ENCODE peak calls at places on chromosomes 11 and 22, in nine cellular contexts. O, V, Z, Q, F, R, I, Y and B are unnamed samples.

GRCh38 chr11:2380807-2381350 is 3.8 kb downstream of the CD81 start:
- DNase-seq in O (no peak), V (no peak), Z (no peak), Q (no peak), F (peak), R (no peak), I (no peak), Y (no peak), B (peak)

GRCh38 chr11:119323532-119324033 is 6.7 kb upstream of the MCAM start:
- DNase-seq in O (no peak), V (peak), Z (no peak), Q (peak), F (peak), R (peak), I (peak), Y (peak), B (peak)

GRCh38 chr11:26777276-26777939 is 55.5 kb upstream of the SLC5A12 start:
- DNase-seq in O (no peak), V (no peak), Z (no peak), Q (no peak), F (no peak), R (no peak), I (no peak), Y (no peak), B (peak)

GRCh38 chr11:19467904-19468303 is 227.2 kb upstream of the E2F8 start:
- DNase-seq in O (no peak), V (no peak), Z (no peak), Q (no peak), F (no peak), R (no peak), I (no peak), Y (no peak), B (peak)

GRCh38 chr11:13972033-13972910 is 9.7 kb downstream of the SPON1 start:
- DNase-seq in O (no peak), V (no peak), Z (no peak), Q (peak), F (no peak), R (no peak), I (no peak), Y (no peak), B (no peak)

GRCh38 chr11:19996591-19996990 is 163.7 kb downstream of the DBX1 start:
- DNase-seq in O (no peak), V (no peak), Z (no peak), Q (no peak), F (no peak), R (no peak), I (no peak), Y (no peak), B (no peak)

GRCh38 chr11:12362857-12363256 is 14.5 kb upstream of the PARVA start:
- DNase-seq in O (no peak), V (no peak), Z (no peak), Q (no peak), F (no peak), R (no peak), I (no peak), Y (no peak), B (no peak)

GRCh38 chr11:72864692-72865655 is 50.8 kb downstream of the ATG16L2 start:
- DNase-seq in O (no peak), V (no peak), Z (no peak), Q (peak), F (no peak), R (no peak), I (no peak), Y (no peak), B (peak)

GRCh38 chr22:37731804-37732471 is 35.1 kb downstream of the TRIOBP start:
- DNase-seq in O (no peak), V (no peak), Z (no peak), Q (no peak), F (no peak), R (no peak), I (no peak), Y (no peak), B (no peak)

GRCh38 chr22:27223317-27224177 is 566.2 kb downstream of the MIAT start:
- DNase-seq in O (no peak), V (no peak), Z (no peak), Q (peak), F (no peak), R (no peak), I (no peak), Y (no peak), B (peak)

GRCh38 chr11:116240661-116241060 is 532.1 kb downstream of the BUD13 start:
- DNase-seq in O (no peak), V (no peak), Z (no peak), Q (no peak), F (no peak), R (no peak), I (no peak), Y (no peak), B (peak)

GRCh38 chr11:93986716-93987115 is 34.4 kb upstream of the HEPHL1 start:
- DNase-seq in O (peak), V (no peak), Z (no peak), Q (no peak), F (no peak), R (no peak), I (no peak), Y (no peak), B (peak)

GRCh38 chr11:9280655-9281301 is 15.6 kb upstream of the DENND5A start:
- DNase-seq in O (no peak), V (peak), Z (no peak), Q (no peak), F (no peak), R (no peak), I (no peak), Y (peak), B (peak)

GRCh38 chr11:49208006-49208721 is at the start of gene FOLH1:
- DNase-seq in O (no peak), V (no peak), Z (no peak), Q (no peak), F (peak), R (no peak), I (no peak), Y (no peak), B (peak)

GRCh38 chr11:111852103-111852502 is 19.3 kb downstream of the ALG9 start:
- DNase-seq in O (no peak), V (no peak), Z (no peak), Q (no peak), F (no peak), R (no peak), I (no peak), Y (no peak), B (no peak)

GRCh38 chr22:29150701-29151100 is 55.0 kb upstream of the EMID1 start:
- DNase-seq in O (no peak), V (no peak), Z (no peak), Q (no peak), F (peak), R (no peak), I (no peak), Y (no peak), B (no peak)

GRCh38 chr11:96168623-96169022 is 174.4 kb downstream of the MAML2 start:
- DNase-seq in O (no peak), V (no peak), Z (no peak), Q (peak), F (no peak), R (no peak), I (no peak), Y (no peak), B (peak)

GRCh38 chr11:64251986-64252837 is 882 bp downstream of the PLCB3 start:
- DNase-seq in O (no peak), V (peak), Z (no peak), Q (peak), F (peak), R (no peak), I (no peak), Y (no peak), B (peak)

GRCh38 chr11:12079726-12080556 is 30.4 kb upstream of the MICAL2 start:
- DNase-seq in O (no peak), V (no peak), Z (no peak), Q (peak), F (peak), R (no peak), I (no peak), Y (no peak), B (peak)

GRCh38 chr22:44998296-44998695 is 11.5 kb downstream of the PHF21B start:
- DNase-seq in O (no peak), V (no peak), Z (no peak), Q (no peak), F (no peak), R (no peak), I (no peak), Y (no peak), B (no peak)

GRCh38 chr11:45761659-45762058 is 43.3 kb upstream of the SLC35C1 start:
- DNase-seq in O (no peak), V (no peak), Z (no peak), Q (no peak), F (no peak), R (no peak), I (no peak), Y (no peak), B (no peak)

GRCh38 chr11:83102806-83103205 is 31.1 kb upstream of the RAB30 start:
- DNase-seq in O (no peak), V (no peak), Z (no peak), Q (no peak), F (no peak), R (no peak), I (no peak), Y (no peak), B (no peak)

GRCh38 chr22:47090591-47091240 is 328.3 kb downstream of the TBC1D22A start:
- DNase-seq in O (no peak), V (peak), Z (no peak), Q (peak), F (no peak), R (no peak), I (no peak), Y (no peak), B (peak)

GRCh38 chr11:62269654-62270278 is at the start of gene SCGB2A2:
- DNase-seq in O (no peak), V (no peak), Z (no peak), Q (no peak), F (no peak), R (no peak), I (no peak), Y (no peak), B (no peak)

GRCh38 chr11:78660451-78660850 is 85.8 kb upstream of the NARS2 start:
- DNase-seq in O (no peak), V (no peak), Z (no peak), Q (no peak), F (no peak), R (no peak), I (no peak), Y (no peak), B (no peak)

GRCh38 chr11:38274031-38274430 is 1676.0 kb upstream of the RAG2 start:
- DNase-seq in O (no peak), V (no peak), Z (no peak), Q (no peak), F (no peak), R (no peak), I (no peak), Y (no peak), B (peak)

GRCh38 chr11:119473901-119474681 is 51.1 kb upstream of the THY1 start:
- DNase-seq in O (no peak), V (no peak), Z (no peak), Q (no peak), F (no peak), R (no peak), I (no peak), Y (no peak), B (no peak)

GRCh38 chr11:22656128-22656527 is 10.3 kb upstream of the GAS2 start:
- DNase-seq in O (no peak), V (no peak), Z (no peak), Q (no peak), F (no peak), R (no peak), I (no peak), Y (no peak), B (peak)

GRCh38 chr11:1358286-1358685 is 31.4 kb upstream of the BRSK2 start:
- DNase-seq in O (no peak), V (no peak), Z (no peak), Q (peak), F (peak), R (no peak), I (no peak), Y (no peak), B (peak)

GRCh38 chr11:29781268-29781667 is 235.6 kb downstream of the KCNA4 start:
- DNase-seq in O (no peak), V (no peak), Z (no peak), Q (no peak), F (no peak), R (no peak), I (no peak), Y (no peak), B (no peak)

GRCh38 chr22:26474687-26475086 is 8.9 kb downstream of the HPS4 start:
- DNase-seq in O (no peak), V (no peak), Z (no peak), Q (no peak), F (no peak), R (no peak), I (no peak), Y (no peak), B (no peak)

GRCh38 chr11:99631618-99632017 is 610.9 kb downstream of the CNTN5 start:
- DNase-seq in O (no peak), V (no peak), Z (no peak), Q (no peak), F (no peak), R (no peak), I (no peak), Y (no peak), B (no peak)

GRCh38 chr11:80155412-80156017 is 714.7 kb upstream of the TENM4 start:
- DNase-seq in O (no peak), V (no peak), Z (no peak), Q (peak), F (no peak), R (peak), I (no peak), Y (no peak), B (peak)

GRCh38 chr11:90491466-90491865 is 268.6 kb upstream of the CHORDC1 start:
- DNase-seq in O (no peak), V (no peak), Z (no peak), Q (no peak), F (no peak), R (no peak), I (no peak), Y (no peak), B (no peak)

GRCh38 chr11:65776710-65777141 is 4.0 kb downstream of the AP5B1 start:
- DNase-seq in O (no peak), V (no peak), Z (no peak), Q (no peak), F (no peak), R (no peak), I (no peak), Y (no peak), B (no peak)

GRCh38 chr11:72326151-72326842 is 82.3 kb upstream of the PHOX2A start:
- DNase-seq in O (no peak), V (peak), Z (no peak), Q (peak), F (no peak), R (no peak), I (no peak), Y (no peak), B (peak)

GRCh38 chr11:71499546-71499945 is 27.5 kb upstream of the KRTAP5-7 start:
- DNase-seq in O (no peak), V (no peak), Z (no peak), Q (no peak), F (peak), R (no peak), I (no peak), Y (no peak), B (no peak)